ENCODE peak calls at places on chromosomes 16 and 17, in six cellular contexts. M is breast epithelium, C is endothelial cell of umbilical vein, Z is upper lobe of left lung, F is esophagus muscularis mucosa, U is H1. A is an unnamed sample.

GRCh38 chr16:59356709-59357108 is 622.6 kb upstream of the GOT2 start:
- DNase-seq in M (no peak), C (peak; percentile 89), Z (no peak), F (no peak), U (no peak), A (no peak)

GRCh38 chr17:66960623-66961022 is 3.9 kb upstream of the CACNG4 start:
- DNase-seq in M (no peak), C (no peak), Z (no peak), F (no peak), U (no peak), A (no peak)

GRCh38 chr17:45345554-45346254 is 28.9 kb upstream of the MAP3K14 start:
- DNase-seq in M (no peak), C (peak; percentile 92), Z (no peak), F (no peak), U (no peak), A (no peak)

GRCh38 chr17:82898976-82899514 is 59.2 kb upstream of the ZNF750 start:
- DNase-seq in M (no peak), C (no peak), Z (peak; percentile 81), F (no peak), U (no peak), A (no peak)

GRCh38 chr17:57440522-57441269 is 184.4 kb downstream of the MSI2 start:
- DNase-seq in M (peak; percentile 63), C (peak; percentile 55), Z (no peak), F (no peak), U (peak; percentile 21), A (peak; percentile 60)

GRCh38 chr16:1066584-1067172 is 5.9 kb upstream of the SSTR5 start:
- DNase-seq in M (no peak), C (no peak), Z (no peak), F (no peak), U (no peak), A (no peak)

GRCh38 chr17:67196422-67196821 is 48.6 kb downstream of the HELZ start:
- DNase-seq in M (no peak), C (no peak), Z (no peak), F (no peak), U (no peak), A (no peak)

GRCh38 chr17:26782153-26782552 is 511.8 kb upstream of the WSB1 start:
- DNase-seq in M (no peak), C (no peak), Z (no peak), F (no peak), U (no peak), A (no peak)

GRCh38 chr17:57578608-57578990 is 166.5 kb downstream of the CCDC182 start:
- DNase-seq in M (no peak), C (no peak), Z (no peak), F (no peak), U (no peak), A (no peak)

GRCh38 chr16:7025616-7026190 is 306.9 kb upstream of the RBFOX1 start:
- DNase-seq in M (no peak), C (no peak), Z (peak; percentile 8), F (no peak), U (peak; percentile 72), A (peak; percentile 46)

GRCh38 chr16:28592511-28592910 is 4.3 kb downstream of the SULT1A2 start:
- DNase-seq in M (no peak), C (no peak), Z (no peak), F (no peak), U (no peak), A (no peak)
- H3K36me3 ChIP-seq in M (no peaks in the 10 kb centered on the region), C (peaks cover 16% of the 10 kb centered on the region), Z (peaks cover 36% of the 10 kb centered on the region), F (peaks cover 40% of the 10 kb centered on the region), U (no peaks in the 10 kb centered on the region), A (peaks cover 33% of the 10 kb centered on the region)

DNA sequence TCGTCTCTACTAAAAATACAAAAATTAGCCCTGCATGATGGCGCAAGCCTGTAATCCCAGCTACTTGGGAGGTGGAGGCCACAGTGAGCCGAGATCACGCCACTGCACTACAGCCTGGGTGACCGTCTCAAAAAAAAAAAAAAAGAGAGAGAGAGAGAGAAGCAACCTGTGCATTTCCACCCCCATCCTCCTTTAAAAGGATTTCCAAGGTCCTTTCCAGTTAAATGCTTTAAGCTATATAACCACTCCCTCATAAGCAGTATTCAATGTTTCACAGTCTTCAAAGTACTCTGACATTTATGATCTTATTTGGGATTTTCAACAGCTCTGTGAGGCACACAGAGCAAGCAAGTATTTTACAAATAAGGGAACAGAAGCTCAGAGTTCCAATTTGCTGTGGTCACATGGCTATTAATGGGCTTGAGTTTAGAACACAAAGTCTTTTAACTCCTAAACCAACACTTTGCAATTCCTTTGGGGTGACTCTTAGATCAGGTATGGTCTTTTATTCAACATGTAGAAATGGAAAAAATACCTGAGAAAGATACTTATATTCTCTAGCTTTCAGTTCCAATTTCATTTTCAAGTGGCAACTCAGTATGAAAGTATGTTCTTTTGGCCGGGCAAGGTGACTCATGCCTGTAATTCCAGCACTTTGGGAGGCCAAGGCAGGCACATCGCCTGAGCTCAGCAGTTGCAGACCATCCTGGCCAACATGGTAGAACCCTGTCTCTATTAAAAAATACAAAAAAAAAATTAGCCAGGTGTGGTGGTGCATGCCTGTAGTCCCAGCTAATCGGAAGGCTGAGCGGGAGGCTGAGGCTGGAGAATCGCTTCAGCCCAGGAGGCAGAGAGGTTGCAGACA is 31.3 kb downstream of the SPOP start:
- DNase-seq in M (no peak), C (peak; percentile 38), Z (no peak), F (no peak), U (no peak), A (no peak)
- TF ChIP-seq POLR2AphosphoS5 in M (no peak), C (no peak), Z (no peak), F (peak; percentile 30), U (no peak), A (no peak)

GRCh38 chr17:4818276-4818675 is 11.3 kb downstream of the PLD2 start:
- DNase-seq in M (no peak), C (no peak), Z (no peak), F (no peak), U (no peak), A (no peak)
- H3K36me3 ChIP-seq in M (peaks cover 4% of the 10 kb centered on the region), C (peaks cover 16% of the 10 kb centered on the region), Z (peaks cover 14% of the 10 kb centered on the region), F (peaks cover 16% of the 10 kb centered on the region), U (peaks cover 10% of the 10 kb centered on the region), A (peaks cover 90% of the 10 kb centered on the region)

GRCh38 chr17:48429638-48430586 is at the start of gene SKAP1:
- DNase-seq in M (no peak), C (no peak), Z (peak; percentile 90), F (no peak), U (no peak), A (peak; percentile 49)
- TF ChIP-seq POLR2AphosphoS5 in M (no peak), C (no peak), Z (no peak), F (no peak), U (no peak), A (no peak)

GRCh38 chr17:76474238-76474637 is 6.8 kb downstream of the AANAT start:
- DNase-seq in M (no peak), C (no peak), Z (no peak), F (no peak), U (no peak), A (no peak)
- H3K36me3 ChIP-seq in M (no peaks in the 10 kb centered on the region), C (peaks cover 12% of the 10 kb centered on the region), Z (peaks cover 44% of the 10 kb centered on the region), F (no peaks in the 10 kb centered on the region), U (no peaks in the 10 kb centered on the region), A (peaks cover 75% of the 10 kb centered on the region)

DNA sequence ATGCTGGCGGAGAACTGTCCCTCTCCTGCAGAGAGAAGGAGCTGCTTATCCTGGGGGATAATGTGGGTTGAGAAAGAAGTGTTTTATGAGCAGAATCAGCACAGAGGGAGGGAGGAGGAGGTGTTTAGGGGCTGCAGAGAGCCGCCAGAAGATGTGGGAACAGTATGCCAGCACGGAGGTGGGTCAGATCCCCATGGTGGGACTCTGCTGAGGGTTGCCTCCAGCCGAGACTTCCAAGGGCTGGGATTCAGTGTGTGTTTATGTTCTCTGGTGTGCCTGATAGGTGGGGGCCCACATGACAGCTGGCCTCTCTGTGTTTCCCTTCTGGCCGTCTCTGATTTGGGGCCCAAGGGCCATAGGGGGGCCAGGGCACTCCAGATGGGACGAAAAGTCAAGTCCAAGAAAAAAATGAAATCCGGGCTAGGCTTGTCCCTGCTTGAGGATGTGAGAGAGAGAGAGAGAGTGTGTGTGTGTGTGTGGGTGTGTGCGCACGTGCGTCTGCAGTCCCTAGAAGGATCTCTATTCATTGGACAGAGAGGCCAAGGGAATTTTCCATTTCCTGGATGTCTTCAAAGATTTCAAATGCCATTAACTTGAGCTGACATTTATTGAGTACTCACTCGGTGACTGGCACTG is 21.6 kb downstream of the PRKCB start:
- DNase-seq in M (no peak), C (no peak), Z (no peak), F (no peak), U (no peak), A (no peak)
- TF ChIP-seq POLR2AphosphoS5 in M (no peak), C (no peak), Z (no peak), F (peak; percentile 7), U (no peak), A (no peak)

DNA sequence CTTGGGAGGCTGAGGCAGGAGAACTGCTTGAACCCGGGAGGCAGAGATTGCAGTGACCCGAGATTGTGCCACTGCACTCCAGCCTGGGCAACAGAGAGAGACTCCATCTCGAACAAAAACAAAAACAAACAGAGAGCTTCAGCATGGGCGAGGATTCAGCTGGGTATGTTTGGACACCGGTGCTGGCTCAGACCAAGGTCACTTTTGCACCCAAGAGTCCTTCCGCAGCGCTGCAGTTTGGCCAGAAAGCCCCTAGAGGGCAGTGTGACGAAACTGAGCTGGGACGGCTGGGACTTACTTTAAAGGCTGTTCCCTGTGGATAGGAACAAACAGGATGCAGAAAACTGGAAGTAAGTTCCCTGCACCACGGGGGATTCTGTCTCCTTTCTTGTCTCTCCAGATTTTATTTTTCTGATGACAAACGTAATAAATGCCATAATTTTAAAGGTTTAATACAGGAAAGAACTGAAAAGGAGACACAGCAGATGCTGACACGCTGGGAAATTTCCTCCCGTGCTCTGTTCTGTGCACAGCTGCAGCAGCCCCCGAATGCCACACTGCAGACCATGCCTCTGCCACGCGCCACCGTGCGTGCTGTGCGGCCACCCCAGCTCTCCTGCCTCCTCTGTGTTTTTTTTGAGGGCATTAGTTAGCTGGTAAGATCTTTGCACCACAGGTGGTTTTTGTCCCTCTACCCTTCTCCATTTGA is 25.2 kb upstream of the USP36 start:
- DNase-seq in M (peak; percentile 62), C (peak; percentile 89), Z (no peak), F (peak; percentile 96), U (peak; percentile 60), A (peak; percentile 89)
- H3K36me3 ChIP-seq in M (no peaks in the 10 kb centered on the region), C (peaks cover 16% of the 10 kb centered on the region), Z (peaks cover 9% of the 10 kb centered on the region), F (peaks cover 25% of the 10 kb centered on the region), U (peaks cover 3% of the 10 kb centered on the region), A (peaks cover 9% of the 10 kb centered on the region)

GRCh38 chr17:28447396-28447760 is 26.1 kb upstream of the SLC13A2 start:
- DNase-seq in M (no peak), C (no peak), Z (no peak), F (no peak), U (no peak), A (no peak)
- TF ChIP-seq POLR2AphosphoS5 in M (no peak), C (no peak), Z (no peak), F (no peak), U (no peak), A (no peak)

DNA sequence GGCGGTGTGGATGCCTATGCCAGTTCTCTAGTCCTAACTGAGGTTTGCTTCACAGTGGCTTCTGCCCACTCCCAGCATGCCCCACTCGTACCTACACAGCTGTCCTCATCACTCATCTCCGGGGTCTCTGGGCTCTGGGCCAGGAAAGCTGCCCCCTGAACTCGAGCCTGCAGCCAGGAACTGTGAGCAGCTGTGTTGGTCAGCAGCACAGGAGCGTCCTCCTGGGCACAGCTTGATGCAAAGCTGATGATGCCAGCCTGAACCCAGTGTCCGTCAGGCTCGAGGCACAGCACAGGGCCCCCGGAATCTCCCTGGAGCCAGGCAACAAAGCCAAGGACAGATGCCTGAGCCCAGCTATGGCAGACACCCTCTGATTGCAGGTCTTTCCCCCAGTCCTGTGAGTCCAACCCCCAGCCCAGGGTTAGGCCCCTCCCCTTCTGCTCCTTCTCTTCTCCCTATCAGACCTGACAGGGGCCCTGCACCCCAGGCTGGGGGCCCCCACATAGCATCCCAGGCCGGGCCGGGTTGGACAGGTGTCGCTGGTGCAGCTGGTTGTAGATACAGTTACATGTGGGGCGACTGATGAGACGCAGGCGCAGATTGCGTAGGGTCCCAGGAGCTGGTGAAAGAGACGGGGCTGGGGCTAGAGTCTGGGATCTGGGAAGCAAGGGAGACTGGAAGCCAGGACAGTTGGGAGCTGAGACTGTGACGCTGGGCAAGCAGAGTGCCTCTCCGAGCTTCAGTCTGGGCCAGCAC is 2.7 kb downstream of the PRSS53 start:
- DNase-seq in M (no peak), C (no peak), Z (no peak), F (no peak), U (no peak), A (no peak)
- H3K36me3 ChIP-seq in M (no peaks in the 10 kb centered on the region), C (peaks cover 12% of the 10 kb centered on the region), Z (peaks cover 18% of the 10 kb centered on the region), F (peaks cover 8% of the 10 kb centered on the region), U (peaks cover 4% of the 10 kb centered on the region), A (peaks cover 86% of the 10 kb centered on the region)

A was measured in stomach.